ENCODE peak calls at places on chromosomes 4 and X, in eight cellular contexts. One of them, this sample, is unnamed.

GRCh38 chr4:128658214-128658621 is 151.3 kb upstream of the JADE1 start:
- DNase-seq in hepatocyte: no peak
- DNase-seq in PC-3: no peak
- DNase-seq in A549: no peak
- DNase-seq in IMR-90: no peak
- DNase-seq in keratinocyte: no peak
- DNase-seq in AG04450: no peak
- DNase-seq in OCI-LY7: peak
- DNase-seq in this sample: peak

GRCh38 chrX:3250946-3251345 is 95.5 kb downstream of the MXRA5 start:
- DNase-seq in hepatocyte: no peak
- DNase-seq in PC-3: no peak
- DNase-seq in A549: no peak
- DNase-seq in IMR-90: peak
- DNase-seq in keratinocyte: no peak
- DNase-seq in AG04450: no peak
- DNase-seq in OCI-LY7: no peak
- DNase-seq in this sample: no peak

GRCh38 chrX:65195621-65196020 is 219.4 kb upstream of the ZC4H2 start:
- DNase-seq in hepatocyte: peak
- DNase-seq in PC-3: no peak
- DNase-seq in A549: no peak
- DNase-seq in IMR-90: no peak
- DNase-seq in keratinocyte: no peak
- DNase-seq in AG04450: no peak
- DNase-seq in OCI-LY7: no peak
- DNase-seq in this sample: no peak

GRCh38 chr4:76589872-76590846 is 155.1 kb downstream of the SHROOM3 start:
- DNase-seq in hepatocyte: peak
- DNase-seq in PC-3: peak
- DNase-seq in A549: peak
- DNase-seq in IMR-90: peak
- DNase-seq in keratinocyte: no peak
- DNase-seq in AG04450: peak
- DNase-seq in OCI-LY7: no peak
- DNase-seq in this sample: peak

GRCh38 chr4:38230121-38230728 is 270.0 kb downstream of the PTTG2 start:
- DNase-seq in hepatocyte: peak
- DNase-seq in PC-3: peak
- DNase-seq in A549: no peak
- DNase-seq in IMR-90: no peak
- DNase-seq in keratinocyte: peak
- DNase-seq in AG04450: no peak
- DNase-seq in OCI-LY7: no peak
- DNase-seq in this sample: no peak

GRCh38 chr4:88275949-88276515 is 8.3 kb downstream of the PPM1K start:
- DNase-seq in hepatocyte: no peak
- DNase-seq in PC-3: peak
- DNase-seq in A549: no peak
- DNase-seq in IMR-90: no peak
- DNase-seq in keratinocyte: no peak
- DNase-seq in AG04450: no peak
- DNase-seq in OCI-LY7: no peak
- DNase-seq in this sample: peak

GRCh38 chrX:103780701-103781402 is 4.2 kb downstream of the PLP1 start:
- DNase-seq in hepatocyte: no peak
- DNase-seq in PC-3: no peak
- DNase-seq in A549: no peak
- DNase-seq in IMR-90: no peak
- DNase-seq in keratinocyte: no peak
- DNase-seq in AG04450: no peak
- DNase-seq in OCI-LY7: no peak
- DNase-seq in this sample: no peak

GRCh38 chrX:31551913-31552312 is 480.1 kb upstream of the FTHL17 start:
- DNase-seq in hepatocyte: no peak
- DNase-seq in PC-3: no peak
- DNase-seq in A549: no peak
- DNase-seq in IMR-90: peak
- DNase-seq in keratinocyte: no peak
- DNase-seq in AG04450: peak
- DNase-seq in OCI-LY7: no peak
- DNase-seq in this sample: peak

GRCh38 chrX:78595901-78596502 is 63.1 kb downstream of the RTL3 start:
- DNase-seq in hepatocyte: no peak
- DNase-seq in PC-3: peak
- DNase-seq in A549: peak
- DNase-seq in IMR-90: no peak
- DNase-seq in keratinocyte: no peak
- DNase-seq in AG04450: no peak
- DNase-seq in OCI-LY7: peak
- DNase-seq in this sample: peak

GRCh38 chr4:74189331-74190043 is 31.6 kb downstream of the MTHFD2L start:
- DNase-seq in hepatocyte: peak
- DNase-seq in PC-3: peak
- DNase-seq in A549: peak
- DNase-seq in IMR-90: peak
- DNase-seq in keratinocyte: no peak
- DNase-seq in AG04450: peak
- DNase-seq in OCI-LY7: peak
- DNase-seq in this sample: peak

DNA sequence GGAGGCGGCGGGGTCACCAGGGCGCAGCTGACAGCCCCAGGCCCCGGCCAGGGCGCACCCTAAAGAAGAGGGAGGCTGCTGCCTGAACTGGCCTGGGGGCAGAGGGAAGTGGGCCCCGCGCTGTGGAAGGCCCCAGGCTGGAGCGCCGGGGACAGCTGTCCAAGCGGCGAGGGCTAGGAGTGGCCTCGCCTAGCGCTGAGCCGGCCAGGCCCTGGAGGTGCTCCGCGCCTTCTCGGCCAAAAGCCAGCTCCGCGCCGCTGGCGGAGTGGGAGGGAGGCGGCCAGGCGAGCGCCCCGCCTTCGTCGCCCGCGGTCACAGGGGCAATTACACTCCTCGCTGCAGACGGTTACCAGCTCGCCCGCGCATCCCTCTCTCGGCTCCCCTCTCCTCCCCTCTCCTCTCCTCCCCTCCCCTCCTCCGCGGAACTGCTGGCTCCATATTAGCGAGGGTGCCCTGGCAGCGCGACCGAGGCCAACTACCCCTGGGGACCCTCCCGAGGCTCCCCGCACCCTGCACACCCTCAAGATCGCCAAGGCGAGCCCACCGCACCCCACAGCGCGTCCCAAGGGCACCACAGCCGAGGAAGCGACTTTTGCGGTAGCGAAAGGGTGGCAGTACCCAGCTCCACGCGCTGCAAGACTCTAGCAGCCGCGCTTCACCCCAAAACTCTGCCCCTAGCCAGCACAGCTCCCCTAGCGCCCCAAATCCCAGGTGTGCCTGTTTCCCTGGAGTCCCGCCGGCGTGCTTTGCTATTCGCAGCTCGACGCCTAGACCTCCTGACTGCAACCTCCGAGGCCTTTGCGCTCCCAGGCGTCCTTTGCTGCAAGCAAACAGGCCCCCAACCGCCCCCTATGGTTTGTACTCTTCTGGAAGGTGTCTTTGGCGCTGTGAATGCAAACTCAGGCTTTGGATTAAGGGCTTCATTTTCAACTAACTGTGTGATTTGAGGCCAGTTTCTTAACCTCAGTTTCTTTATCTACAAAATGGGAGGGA is 91.4 kb downstream of the BCOR start:
- DNase-seq in hepatocyte: peak
- DNase-seq in PC-3: no peak
- DNase-seq in A549: no peak
- DNase-seq in IMR-90: no peak
- DNase-seq in keratinocyte: no peak
- DNase-seq in AG04450: no peak
- DNase-seq in OCI-LY7: no peak
- DNase-seq in this sample: no peak
- H3K4me3 ChIP-seq in hepatocyte: no peak
- H3K4me3 ChIP-seq in PC-3: no peak
- H3K4me3 ChIP-seq in A549: no peak
- H3K4me3 ChIP-seq in IMR-90: no peak
- H3K4me3 ChIP-seq in keratinocyte: no peak
- H3K4me3 ChIP-seq in AG04450: no peak
- H3K4me3 ChIP-seq in OCI-LY7: no peak
- H3K4me3 ChIP-seq in this sample: no peak

GRCh38 chrX:151726751-151727150 is 7.8 kb upstream of the CNGA2 start:
- DNase-seq in hepatocyte: no peak
- DNase-seq in PC-3: no peak
- DNase-seq in A549: no peak
- DNase-seq in IMR-90: no peak
- DNase-seq in keratinocyte: no peak
- DNase-seq in AG04450: no peak
- DNase-seq in OCI-LY7: no peak
- DNase-seq in this sample: no peak

GRCh38 chrX:151725338-151725614 is 9.3 kb upstream of the CNGA2 start:
- DNase-seq in hepatocyte: no peak
- DNase-seq in PC-3: no peak
- DNase-seq in A549: no peak
- DNase-seq in IMR-90: no peak
- DNase-seq in keratinocyte: no peak
- DNase-seq in AG04450: no peak
- DNase-seq in OCI-LY7: no peak
- DNase-seq in this sample: no peak

GRCh38 chrX:151723156-151723760 is 7.4 kb downstream of the FATE1 start:
- DNase-seq in hepatocyte: no peak
- DNase-seq in PC-3: no peak
- DNase-seq in A549: no peak
- DNase-seq in IMR-90: no peak
- DNase-seq in keratinocyte: no peak
- DNase-seq in AG04450: no peak
- DNase-seq in OCI-LY7: no peak
- DNase-seq in this sample: no peak

GRCh38 chrX:151724563-151725337 is 8.9 kb downstream of the FATE1 start:
- DNase-seq in hepatocyte: no peak
- DNase-seq in PC-3: no peak
- DNase-seq in A549: no peak
- DNase-seq in IMR-90: no peak
- DNase-seq in keratinocyte: no peak
- DNase-seq in AG04450: no peak
- DNase-seq in OCI-LY7: no peak
- DNase-seq in this sample: no peak

DNA sequence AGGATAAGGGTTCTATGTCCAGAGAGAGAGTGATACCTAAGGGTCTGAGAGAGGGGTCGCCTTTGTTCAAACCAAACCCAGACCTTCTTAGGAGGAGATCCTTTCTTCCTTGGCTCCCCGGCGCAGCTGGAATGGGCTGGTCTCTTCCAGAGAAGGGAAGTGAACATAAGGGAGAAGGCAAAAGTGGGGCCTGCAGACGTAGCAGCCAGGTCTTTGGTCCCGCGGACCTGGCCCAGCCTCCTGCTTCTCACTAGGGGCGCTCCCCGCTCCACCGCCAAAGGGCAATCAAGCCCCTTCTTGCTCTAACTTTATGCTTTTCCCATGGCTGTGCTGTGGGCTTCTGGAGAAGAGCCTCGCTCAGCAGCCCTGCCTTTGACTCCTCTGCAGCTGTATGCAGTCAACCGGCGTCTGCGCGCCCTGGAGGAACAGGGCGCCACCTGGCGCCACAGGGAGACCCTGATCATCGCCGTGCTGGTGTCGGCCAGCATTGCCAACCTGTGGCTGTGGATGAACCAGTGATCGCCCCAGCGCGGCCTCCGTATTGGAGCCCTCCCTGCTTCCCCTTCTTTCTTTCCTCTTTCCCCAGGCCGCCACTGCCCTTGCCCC is 6.5 kb downstream of the FATE1 start:
- DNase-seq in hepatocyte: peak
- DNase-seq in PC-3: no peak
- DNase-seq in A549: peak
- DNase-seq in IMR-90: no peak
- DNase-seq in keratinocyte: no peak
- DNase-seq in AG04450: no peak
- DNase-seq in OCI-LY7: peak
- DNase-seq in this sample: peak
- TF ChIP-seq CTCF in hepatocyte: peak
- TF ChIP-seq CTCF in PC-3: no peak
- TF ChIP-seq CTCF in A549: peak
- TF ChIP-seq CTCF in IMR-90: peak
- TF ChIP-seq CTCF in keratinocyte: no peak
- TF ChIP-seq CTCF in AG04450: peak
- TF ChIP-seq CTCF in OCI-LY7: peak
- TF ChIP-seq CTCF in this sample: peak

GRCh38 chr4:153518637-153519384 is 52.7 kb downstream of the TMEM131L start:
- DNase-seq in hepatocyte: peak
- DNase-seq in PC-3: no peak
- DNase-seq in A549: no peak
- DNase-seq in IMR-90: peak
- DNase-seq in keratinocyte: no peak
- DNase-seq in AG04450: no peak
- DNase-seq in OCI-LY7: no peak
- DNase-seq in this sample: peak

GRCh38 chr4:153520871-153521329 is 54.7 kb downstream of the TMEM131L start:
- DNase-seq in hepatocyte: no peak
- DNase-seq in PC-3: no peak
- DNase-seq in A549: no peak
- DNase-seq in IMR-90: no peak
- DNase-seq in keratinocyte: no peak
- DNase-seq in AG04450: no peak
- DNase-seq in OCI-LY7: no peak
- DNase-seq in this sample: no peak

GRCh38 chr4:153521467-153521866 is 55.3 kb downstream of the TMEM131L start:
- DNase-seq in hepatocyte: no peak
- DNase-seq in PC-3: no peak
- DNase-seq in A549: no peak
- DNase-seq in IMR-90: no peak
- DNase-seq in keratinocyte: no peak
- DNase-seq in AG04450: no peak
- DNase-seq in OCI-LY7: peak
- DNase-seq in this sample: no peak

GRCh38 chr4:153519677-153520076 is 53.5 kb downstream of the TMEM131L start:
- DNase-seq in hepatocyte: no peak
- DNase-seq in PC-3: no peak
- DNase-seq in A549: no peak
- DNase-seq in IMR-90: no peak
- DNase-seq in keratinocyte: no peak
- DNase-seq in AG04450: no peak
- DNase-seq in OCI-LY7: no peak
- DNase-seq in this sample: no peak

GRCh38 chr4:153520227-153520626 is 54.1 kb downstream of the TMEM131L start:
- DNase-seq in hepatocyte: no peak
- DNase-seq in PC-3: no peak
- DNase-seq in A549: no peak
- DNase-seq in IMR-90: no peak
- DNase-seq in keratinocyte: no peak
- DNase-seq in AG04450: no peak
- DNase-seq in OCI-LY7: no peak
- DNase-seq in this sample: no peak
- H3K4me3 ChIP-seq in hepatocyte: no peak
- H3K4me3 ChIP-seq in PC-3: no peak
- H3K4me3 ChIP-seq in A549: no peak
- H3K4me3 ChIP-seq in IMR-90: no peak
- H3K4me3 ChIP-seq in keratinocyte: no peak
- H3K4me3 ChIP-seq in AG04450: no peak
- H3K4me3 ChIP-seq in OCI-LY7: no peak
- H3K4me3 ChIP-seq in this sample: no peak

DNA sequence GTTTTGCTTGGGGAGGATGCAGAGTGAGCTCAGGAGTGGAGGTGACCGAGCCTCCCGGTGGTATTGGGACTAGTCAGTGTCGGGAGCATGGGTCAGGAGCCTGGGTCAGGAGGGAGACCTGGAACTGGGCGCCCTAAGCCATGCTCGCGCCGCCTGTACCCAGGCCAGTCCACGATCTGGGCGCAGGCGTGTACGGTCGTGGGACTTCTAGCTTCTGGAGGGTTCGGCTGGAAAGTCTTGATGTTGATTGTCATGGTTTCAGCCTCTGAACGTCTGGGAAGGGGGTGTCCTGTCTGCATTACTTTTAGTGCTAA is 244 bp downstream of the EIF2S3 start:
- DNase-seq in hepatocyte: no peak
- DNase-seq in PC-3: no peak
- DNase-seq in A549: no peak
- DNase-seq in IMR-90: no peak
- DNase-seq in keratinocyte: no peak
- DNase-seq in AG04450: no peak
- DNase-seq in OCI-LY7: no peak
- DNase-seq in this sample: no peak
- TF ChIP-seq CTCF in hepatocyte: no peak
- TF ChIP-seq CTCF in PC-3: no peak
- TF ChIP-seq CTCF in A549: no peak
- TF ChIP-seq CTCF in IMR-90: no peak
- TF ChIP-seq CTCF in keratinocyte: no peak
- TF ChIP-seq CTCF in AG04450: no peak
- TF ChIP-seq CTCF in OCI-LY7: no peak
- TF ChIP-seq CTCF in this sample: no peak